ENCODE peak calls at places on chromosome 6, in four cellular contexts. Y, K, P and L are unnamed samples.

GRCh38 chr6:75207211-75207984 is 1.5 kb upstream of the COL12A1 start:
- DNase-seq in Y (peak), K (no peak), P (no peak), L (peak)

GRCh38 chr6:83815631-83816030 is 37.5 kb upstream of the RIPPLY2 start:
- DNase-seq in Y (peak), K (no peak), P (no peak), L (no peak)

GRCh38 chr6:84769247-84769646 is 4.8 kb upstream of the TBX18 start:
- DNase-seq in Y (no peak), K (no peak), P (peak), L (no peak)

GRCh38 chr6:9139762-9140161 is 704.4 kb upstream of the SLC35B3 start:
- DNase-seq in Y (no peak), K (no peak), P (no peak), L (no peak)

GRCh38 chr6:54595844-54596243 is 250.7 kb upstream of the FAM83B start:
- DNase-seq in Y (no peak), K (no peak), P (no peak), L (no peak)

GRCh38 chr6:137878810-137879285 is 11.8 kb downstream of the TNFAIP3 start:
- DNase-seq in Y (peak), K (no peak), P (no peak), L (peak)

GRCh38 chr6:150922137-150922536 is 56.6 kb downstream of the MTHFD1L start:
- DNase-seq in Y (no peak), K (no peak), P (no peak), L (no peak)

GRCh38 chr6:137794510-137795200 is 72.4 kb upstream of the TNFAIP3 start:
- DNase-seq in Y (no peak), K (no peak), P (peak), L (no peak)

GRCh38 chr6:130602151-130602770 is 224.9 kb upstream of the SMLR1 start:
- DNase-seq in Y (no peak), K (no peak), P (no peak), L (no peak)

GRCh38 chr6:168193816-168194701 is 115.0 kb upstream of the FRMD1 start:
- DNase-seq in Y (peak), K (no peak), P (peak), L (peak)

GRCh38 chr6:46832816-46833215 is 39.6 kb downstream of the MEP1A start:
- DNase-seq in Y (no peak), K (no peak), P (no peak), L (no peak)

GRCh38 chr6:162090734-162091133 is 636.8 kb downstream of the PRKN start:
- DNase-seq in Y (no peak), K (no peak), P (no peak), L (no peak)

GRCh38 chr6:54017877-54018276 is 93.4 kb upstream of the MLIP start:
- DNase-seq in Y (no peak), K (no peak), P (no peak), L (no peak)

GRCh38 chr6:20718705-20719653 is 184.7 kb downstream of the CDKAL1 start:
- DNase-seq in Y (no peak), K (no peak), P (no peak), L (no peak)

GRCh38 chr6:106379951-106380350 is 19.4 kb downstream of the CRYBG1 start:
- DNase-seq in Y (no peak), K (no peak), P (no peak), L (no peak)

GRCh38 chr6:116963972-116964371 is 86.9 kb downstream of the RFX6 start:
- DNase-seq in Y (no peak), K (no peak), P (no peak), L (no peak)

GRCh38 chr6:41724638-41725501 is 10.5 kb downstream of the TFEB start:
- DNase-seq in Y (no peak), K (no peak), P (no peak), L (no peak)
- TF ChIP-seq USF1 in Y (no peak), K (no peak), P (peak), L (no peak)

GRCh38 chr6:148109732-148110131 is 232.9 kb upstream of the SASH1 start:
- DNase-seq in Y (no peak), K (no peak), P (no peak), L (no peak)

GRCh38 chr6:148110925-148111324 is 231.7 kb upstream of the SASH1 start:
- DNase-seq in Y (no peak), K (no peak), P (no peak), L (no peak)

GRCh38 chr6:148118303-148118702 is 224.3 kb upstream of the SASH1 start:
- DNase-seq in Y (no peak), K (no peak), P (no peak), L (no peak)

GRCh38 chr6:148107911-148108310 is 234.7 kb upstream of the SASH1 start:
- DNase-seq in Y (no peak), K (no peak), P (no peak), L (no peak)

DNA sequence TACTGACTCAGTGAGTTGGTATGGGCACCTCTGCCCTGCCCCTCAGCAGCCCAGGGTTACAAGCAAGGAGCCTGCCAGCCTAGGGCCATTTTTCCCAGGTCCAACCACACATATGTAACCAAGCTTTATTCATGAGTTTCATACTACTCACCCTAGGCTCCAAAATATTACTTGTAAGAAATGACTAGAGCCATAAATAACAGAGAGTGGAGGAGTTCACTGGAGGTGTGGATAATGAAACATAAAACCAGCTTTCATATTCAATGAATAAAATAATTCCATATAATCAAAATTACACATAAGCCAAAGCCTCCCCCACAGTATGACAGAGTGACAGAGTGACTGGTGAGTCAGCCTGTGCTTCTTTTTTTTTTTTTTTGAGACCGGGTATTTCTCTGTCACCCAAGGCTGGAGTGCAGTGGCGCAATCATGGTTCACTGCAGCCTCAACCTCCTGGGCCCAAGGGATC is 229.8 kb upstream of the SASH1 start:
- DNase-seq in Y (no peak), K (no peak), P (no peak), L (no peak)
- TF ChIP-seq USF1 in Y (no peak), K (no peak), P (no peak), L (no peak)

GRCh38 chr6:27758471-27758870 is 153.7 kb downstream of the OR2B2 start:
- DNase-seq in Y (no peak), K (no peak), P (no peak), L (no peak)

GRCh38 chr6:27757307-27757706 is 154.9 kb downstream of the OR2B2 start:
- DNase-seq in Y (no peak), K (no peak), P (peak), L (peak)

GRCh38 chr6:27760464-27760863 is 151.7 kb downstream of the OR2B2 start:
- DNase-seq in Y (no peak), K (no peak), P (no peak), L (no peak)

GRCh38 chr6:27761391-27761790 is 150.8 kb downstream of the OR2B2 start:
- DNase-seq in Y (no peak), K (no peak), P (no peak), L (no peak)

GRCh38 chr6:27759930-27760329 is 152.3 kb downstream of the OR2B2 start:
- DNase-seq in Y (no peak), K (no peak), P (peak), L (no peak)
- TF ChIP-seq USF1 in Y (no peak), K (no peak), P (no peak), L (no peak)

GRCh38 chr6:81640891-81641290 is 111.6 kb downstream of the TENT5A start:
- DNase-seq in Y (no peak), K (no peak), P (no peak), L (no peak)
- TF ChIP-seq USF1 in Y (no peak), K (no peak), P (no peak), L (no peak)

GRCh38 chr6:98828991-98829411 is 5.4 kb upstream of the POU3F2 start:
- DNase-seq in Y (no peak), K (no peak), P (no peak), L (peak)
- TF ChIP-seq USF1 in Y (no peak), K (no peak), P (no peak), L (no peak)

DNA sequence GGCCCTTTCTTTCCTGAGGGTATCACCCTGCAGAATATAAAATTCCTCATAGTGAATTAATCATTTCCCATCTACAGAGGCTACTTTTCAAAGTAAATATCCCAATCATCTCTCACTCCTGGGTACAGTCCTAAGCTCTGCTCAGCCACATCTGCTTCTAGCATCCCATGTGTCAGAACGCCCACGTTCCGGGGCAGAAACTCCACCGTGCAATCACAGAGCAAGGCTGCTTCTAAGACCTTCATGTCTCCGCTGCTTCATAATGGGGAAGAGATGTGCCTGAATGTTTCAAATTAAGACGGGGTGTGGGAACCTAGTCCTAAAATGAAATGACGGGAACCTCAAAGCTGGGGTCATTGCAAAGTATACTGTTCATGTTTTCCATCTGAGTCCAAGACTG is 208.8 kb upstream of the GMDS start:
- DNase-seq in Y (no peak), K (no peak), P (no peak), L (no peak)
- TF ChIP-seq USF1 in Y (no peak), K (no peak), P (no peak), L (no peak)

DNA sequence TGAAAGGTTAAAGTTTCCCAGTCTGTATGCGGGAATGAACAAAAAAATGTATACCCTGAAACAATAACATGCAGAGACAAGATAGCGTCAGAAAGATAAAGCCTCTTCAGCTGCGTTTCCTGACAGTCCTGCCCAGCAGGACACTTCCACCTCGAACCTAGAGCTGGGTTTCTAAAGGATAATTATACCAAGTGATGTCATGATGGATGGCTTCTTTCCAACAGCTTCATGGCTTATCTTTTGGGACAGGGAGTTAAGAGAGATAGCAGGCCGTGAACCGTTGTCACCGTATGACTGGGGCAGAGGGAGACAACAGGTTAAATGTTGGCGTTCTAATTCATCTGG is 267.6 kb upstream of the SGK1 start:
- DNase-seq in Y (no peak), K (no peak), P (peak), L (no peak)
- TF ChIP-seq USF1 in Y (no peak), K (no peak), P (no peak), L (no peak)

GRCh38 chr6:160120087-160120486 is 1.5 kb upstream of the SLC22A1 start:
- DNase-seq in Y (no peak), K (no peak), P (no peak), L (no peak)
- TF ChIP-seq USF1 in Y (no peak), K (no peak), P (no peak), L (no peak)

GRCh38 chr6:26613717-26614683 is 17.2 kb downstream of the ABT1 start:
- DNase-seq in Y (peak), K (no peak), P (no peak), L (peak)
- TF ChIP-seq USF1 in Y (no peak), K (no peak), P (no peak), L (no peak)